ENCODE peak calls at places on chromosomes 1 and 21, in eight cellular contexts. D, O, M, L, E, N, J and A are unnamed samples. For H3K9me3, the result is how much of the 10 kb centered on the place peaks cover.

GRCh38 chr1:6674796-6675195 is 26.8 kb downstream of the DNAJC11 start:
- DNase-seq in D (no peak), O (no peak), M (no peak), L (no peak), E (no peak), N (no peak), J (no peak), A (no peak)

GRCh38 chr1:239283229-239283628 is 103.1 kb upstream of the CHRM3 start:
- DNase-seq in D (no peak), O (no peak), M (no peak), L (no peak), E (no peak), N (no peak), J (no peak), A (no peak)

GRCh38 chr1:111198836-111199235 is 1.6 kb downstream of the DENND2D start:
- DNase-seq in D (no peak), O (no peak), M (no peak), L (no peak), E (no peak), N (no peak), J (no peak), A (no peak)

GRCh38 chr1:226650236-226650841 is 88.7 kb downstream of the ITPKB start:
- DNase-seq in D (no peak), O (no peak), M (no peak), L (no peak), E (no peak), N (no peak), J (no peak), A (no peak)

GRCh38 chr1:1067284-1068076 is 6.6 kb downstream of the RNF223 start:
- DNase-seq in D (no peak), O (no peak), M (peak), L (no peak), E (no peak), N (no peak), J (peak), A (no peak)

GRCh38 chr1:161733526-161733925 is 12.2 kb downstream of the FCRLB start:
- DNase-seq in D (no peak), O (no peak), M (no peak), L (no peak), E (no peak), N (no peak), J (no peak), A (no peak)

GRCh38 chr21:45856422-45856821 is 125.1 kb upstream of the COL6A1 start:
- DNase-seq in D (no peak), O (peak), M (no peak), L (no peak), E (no peak), N (no peak), J (no peak), A (no peak)

GRCh38 chr1:157133431-157133830 is 4.8 kb downstream of the ETV3 start:
- DNase-seq in D (peak), O (no peak), M (no peak), L (no peak), E (no peak), N (no peak), J (no peak), A (no peak)

GRCh38 chr1:41357451-41358151 is 3.6 kb upstream of the FOXO6 start:
- DNase-seq in D (no peak), O (peak), M (no peak), L (no peak), E (no peak), N (no peak), J (no peak), A (no peak)

GRCh38 chr21:37339527-37339889 is 27.1 kb upstream of the DYRK1A start:
- DNase-seq in D (no peak), O (no peak), M (no peak), L (no peak), E (no peak), N (no peak), J (no peak), A (no peak)

GRCh38 chr1:199549424-199549823 is 478.1 kb upstream of the NR5A2 start:
- DNase-seq in D (no peak), O (no peak), M (no peak), L (no peak), E (no peak), N (no peak), J (no peak), A (no peak)

GRCh38 chr1:94093996-94094395 is 27.0 kb downstream of the ABCA4 start:
- DNase-seq in D (no peak), O (no peak), M (no peak), L (no peak), E (no peak), N (no peak), J (no peak), A (no peak)

GRCh38 chr1:30881266-30882181 is 27.0 kb downstream of the SDC3 start:
- DNase-seq in D (no peak), O (no peak), M (no peak), L (no peak), E (no peak), N (no peak), J (no peak), A (no peak)

GRCh38 chr1:5415621-5416020 is 576.6 kb downstream of the NPHP4 start:
- DNase-seq in D (no peak), O (no peak), M (no peak), L (no peak), E (no peak), N (no peak), J (no peak), A (no peak)

GRCh38 chr1:78003882-78004718 is 639 bp upstream of the DNAJB4 start:
- DNase-seq in D (no peak), O (peak), M (no peak), L (peak), E (peak), N (peak), J (no peak), A (peak)

GRCh38 chr1:233453433-233454200 is 126.1 kb downstream of the MAP3K21 start:
- DNase-seq in D (no peak), O (no peak), M (no peak), L (no peak), E (no peak), N (no peak), J (no peak), A (no peak)

GRCh38 chr1:99777752-99778151 is 11.3 kb upstream of the FRRS1 start:
- DNase-seq in D (no peak), O (no peak), M (no peak), L (no peak), E (no peak), N (no peak), J (no peak), A (no peak)

GRCh38 chr1:31483012-31483946 is 70.3 kb downstream of the SERINC2 start:
- DNase-seq in D (no peak), O (peak), M (peak), L (no peak), E (no peak), N (no peak), J (peak), A (no peak)

GRCh38 chr1:71853391-71853790 is 428.9 kb downstream of the NEGR1 start:
- DNase-seq in D (no peak), O (no peak), M (no peak), L (no peak), E (no peak), N (no peak), J (no peak), A (no peak)

GRCh38 chr21:44350773-44351481 is 2.5 kb upstream of the TRPM2 start:
- DNase-seq in D (no peak), O (no peak), M (no peak), L (no peak), E (no peak), N (no peak), J (no peak), A (no peak)

GRCh38 chr1:150764617-150765090 is 924 bp downstream of the CTSS start:
- DNase-seq in D (no peak), O (no peak), M (no peak), L (no peak), E (no peak), N (no peak), J (no peak), A (no peak)

GRCh38 chr1:15938628-15939161 is 37.2 kb downstream of the ZBTB17 start:
- DNase-seq in D (no peak), O (peak), M (no peak), L (no peak), E (no peak), N (no peak), J (no peak), A (no peak)

GRCh38 chr1:175116903-175117302 is 49.3 kb downstream of the TNN start:
- DNase-seq in D (no peak), O (no peak), M (no peak), L (no peak), E (no peak), N (no peak), J (no peak), A (no peak)

GRCh38 chr21:41481191-41481590 is 26.8 kb downstream of the TMPRSS2 start:
- DNase-seq in D (no peak), O (no peak), M (no peak), L (no peak), E (no peak), N (no peak), J (no peak), A (no peak)

GRCh38 chr1:25871086-25871703 is 4.3 kb downstream of the PAQR7 start:
- DNase-seq in D (no peak), O (peak), M (peak), L (no peak), E (no peak), N (no peak), J (no peak), A (no peak)

GRCh38 chr1:12276225-12276624 is 46.4 kb downstream of the VPS13D start:
- DNase-seq in D (peak), O (peak), M (no peak), L (no peak), E (peak), N (no peak), J (no peak), A (no peak)

GRCh38 chr1:42211224-42211623 is 46.7 kb upstream of the GUCA2A start:
- DNase-seq in D (no peak), O (no peak), M (no peak), L (no peak), E (no peak), N (no peak), J (no peak), A (no peak)

DNA sequence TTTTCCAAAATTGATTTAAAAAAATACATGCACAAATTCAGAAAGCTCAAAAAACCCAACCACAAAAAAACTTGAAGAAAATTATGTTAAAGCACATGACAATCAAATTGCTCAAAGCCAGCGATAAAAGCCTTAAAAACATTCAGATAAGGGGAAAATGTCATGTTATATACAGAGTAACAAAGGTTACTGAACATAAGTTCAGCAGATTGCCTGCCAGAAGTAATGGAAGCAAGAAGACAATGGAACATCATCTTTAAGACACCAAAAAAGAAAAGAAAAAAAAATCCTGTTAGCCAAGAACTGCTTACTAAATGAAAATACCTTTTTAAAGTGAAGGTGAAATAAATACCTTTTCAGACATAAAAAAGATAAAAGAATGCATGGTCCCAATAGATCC is 147.2 kb upstream of the SGIP1 start:
- DNase-seq in D (no peak), O (no peak), M (no peak), L (no peak), E (no peak), N (no peak), J (no peak), A (no peak)
- H3K9me3 ChIP-seq in D (under half), O (under half), M (under half), L (under half), E (under half), N (under half), J (under half), A (under half)

DNA sequence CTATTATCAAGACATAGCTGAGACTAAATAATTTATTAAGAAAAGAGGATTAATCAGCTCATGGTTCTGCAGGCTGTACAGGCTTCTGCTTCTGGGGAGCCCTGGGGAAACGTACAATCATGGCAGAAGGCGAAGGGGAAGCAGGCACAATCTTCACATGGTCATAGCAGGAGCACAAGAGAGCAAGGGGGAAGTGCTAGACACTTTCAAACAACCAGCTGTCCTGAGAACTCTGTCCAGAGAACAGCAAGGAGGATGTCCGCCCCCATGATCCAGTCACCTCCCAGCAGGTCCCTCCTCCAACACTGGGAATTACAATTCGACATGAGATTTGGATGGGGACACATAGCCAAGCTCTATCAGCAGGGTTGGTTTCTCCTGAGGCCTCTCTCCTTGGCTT is 10.3 kb upstream of the SLC45A1 start:
- DNase-seq in D (no peak), O (no peak), M (no peak), L (no peak), E (no peak), N (no peak), J (no peak), A (no peak)
- H3K9me3 ChIP-seq in D (under half), O (under half), M (under half), L (under half), E (under half), N (under half), J (under half), A (under half)

GRCh38 chr1:227661495-227661894 is 73.6 kb downstream of the JMJD4 start:
- DNase-seq in D (no peak), O (no peak), M (no peak), L (no peak), E (no peak), N (no peak), J (no peak), A (no peak)

GRCh38 chr1:227662933-227663332 is 72.2 kb downstream of the JMJD4 start:
- DNase-seq in D (no peak), O (no peak), M (no peak), L (no peak), E (no peak), N (no peak), J (no peak), A (no peak)

GRCh38 chr1:227666286-227666685 is 68.8 kb downstream of the JMJD4 start:
- DNase-seq in D (no peak), O (no peak), M (no peak), L (no peak), E (no peak), N (no peak), J (no peak), A (no peak)
- H3K9me3 ChIP-seq in D (half or more), O (under half), M (under half), L (half or more), E (under half), N (half or more), J (under half), A (under half)

DNA sequence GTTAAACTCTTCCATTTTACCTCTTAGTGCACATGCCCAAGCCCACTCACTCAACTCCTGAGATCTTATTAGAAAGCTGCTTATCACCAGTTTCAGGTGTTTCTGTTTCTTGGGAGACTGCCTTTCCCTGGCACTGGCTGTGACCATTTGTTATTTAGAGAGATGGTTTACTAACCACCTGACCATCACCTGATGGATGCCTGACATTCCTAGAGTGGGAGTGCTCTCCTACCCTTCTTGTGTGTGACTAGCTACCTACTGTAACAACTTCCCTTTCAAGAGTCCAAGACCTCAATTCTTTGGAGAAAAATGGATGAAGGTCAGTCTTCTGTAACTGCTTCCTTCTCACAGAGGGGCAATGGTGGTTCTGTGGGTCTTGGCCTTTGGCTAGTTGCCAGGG is 755.2 kb upstream of the ADAMTS5 start:
- DNase-seq in D (no peak), O (no peak), M (no peak), L (no peak), E (no peak), N (no peak), J (no peak), A (no peak)
- H3K9me3 ChIP-seq in D (under half), O (under half), M (under half), L (under half), E (under half), N (under half), J (under half), A (under half)

GRCh38 chr1:152745289-152745704 is 12.5 kb upstream of the KPRP start:
- DNase-seq in D (no peak), O (no peak), M (no peak), L (no peak), E (no peak), N (no peak), J (no peak), A (no peak)

GRCh38 chr1:152743371-152744145 is 14.3 kb upstream of the KPRP start:
- DNase-seq in D (no peak), O (no peak), M (no peak), L (no peak), E (no peak), N (no peak), J (no peak), A (no peak)

GRCh38 chr1:152735648-152736047 is 22.2 kb upstream of the KPRP start:
- DNase-seq in D (no peak), O (no peak), M (no peak), L (no peak), E (no peak), N (no peak), J (no peak), A (no peak)

GRCh38 chr1:152741656-152742055 is 16.2 kb upstream of the KPRP start:
- DNase-seq in D (no peak), O (no peak), M (no peak), L (no peak), E (no peak), N (no peak), J (no peak), A (no peak)

DNA sequence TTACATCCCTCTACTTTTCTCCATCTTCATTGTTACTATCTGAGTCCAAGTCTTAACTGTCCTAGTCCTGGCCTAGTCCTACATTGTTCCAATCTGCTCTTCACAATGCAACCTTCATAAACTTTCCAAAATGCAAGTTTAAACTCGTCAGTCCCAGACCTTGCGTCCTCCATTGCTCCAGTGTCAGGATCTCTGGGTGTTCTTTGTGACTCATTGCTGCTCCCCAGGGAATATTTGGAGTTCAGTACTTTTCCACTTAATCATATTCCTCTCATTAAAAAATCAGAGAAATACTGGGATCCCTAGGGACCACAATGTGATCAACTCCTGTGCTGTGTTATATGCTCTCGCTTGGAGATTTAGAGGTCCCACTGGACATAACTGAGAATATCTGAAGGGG is 18.0 kb upstream of the KPRP start:
- DNase-seq in D (no peak), O (no peak), M (no peak), L (no peak), E (no peak), N (no peak), J (no peak), A (no peak)
- H3K9me3 ChIP-seq in D (under half), O (under half), M (under half), L (under half), E (under half), N (under half), J (under half), A (under half)

GRCh38 chr21:9772348-9772672 is 749.1 kb upstream of the TPTE start:
- DNase-seq in D (no peak), O (no peak), M (no peak), L (no peak), E (no peak), N (no peak), J (no peak), A (no peak)
- H3K9me3 ChIP-seq in D (under half), O (under half), M (under half), L (under half), E (under half), N (under half), J (under half), A (under half)

GRCh38 chr1:152497273-152497672 is 13.3 kb upstream of the LCE5A start:
- DNase-seq in D (no peak), O (no peak), M (no peak), L (no peak), E (no peak), N (no peak), J (no peak), A (no peak)
- H3K9me3 ChIP-seq in D (under half), O (under half), M (under half), L (under half), E (under half), N (under half), J (under half), A (under half)

GRCh38 chr1:163766537-163766936 is 444.8 kb downstream of the NUF2 start:
- DNase-seq in D (no peak), O (no peak), M (no peak), L (no peak), E (no peak), N (no peak), J (no peak), A (no peak)

GRCh38 chr1:163772266-163772665 is 450.5 kb downstream of the NUF2 start:
- DNase-seq in D (no peak), O (no peak), M (no peak), L (no peak), E (no peak), N (no peak), J (no peak), A (no peak)

GRCh38 chr1:163771637-163772036 is 449.9 kb downstream of the NUF2 start:
- DNase-seq in D (no peak), O (no peak), M (no peak), L (no peak), E (no peak), N (no peak), J (no peak), A (no peak)

GRCh38 chr1:163774390-163774789 is 452.6 kb downstream of the NUF2 start:
- DNase-seq in D (no peak), O (no peak), M (no peak), L (no peak), E (no peak), N (no peak), J (no peak), A (no peak)

GRCh38 chr1:163768581-163768980 is 446.8 kb downstream of the NUF2 start:
- DNase-seq in D (no peak), O (no peak), M (no peak), L (no peak), E (no peak), N (no peak), J (no peak), A (no peak)
- H3K9me3 ChIP-seq in D (under half), O (under half), M (under half), L (under half), E (under half), N (under half), J (under half), A (under half)

GRCh38 chr21:19122371-19122770 is 718.8 kb upstream of the TMPRSS15 start:
- DNase-seq in D (no peak), O (no peak), M (no peak), L (no peak), E (no peak), N (no peak), J (no peak), A (no peak)
- H3K9me3 ChIP-seq in D (under half), O (under half), M (under half), L (under half), E (under half), N (under half), J (under half), A (under half)

DNA sequence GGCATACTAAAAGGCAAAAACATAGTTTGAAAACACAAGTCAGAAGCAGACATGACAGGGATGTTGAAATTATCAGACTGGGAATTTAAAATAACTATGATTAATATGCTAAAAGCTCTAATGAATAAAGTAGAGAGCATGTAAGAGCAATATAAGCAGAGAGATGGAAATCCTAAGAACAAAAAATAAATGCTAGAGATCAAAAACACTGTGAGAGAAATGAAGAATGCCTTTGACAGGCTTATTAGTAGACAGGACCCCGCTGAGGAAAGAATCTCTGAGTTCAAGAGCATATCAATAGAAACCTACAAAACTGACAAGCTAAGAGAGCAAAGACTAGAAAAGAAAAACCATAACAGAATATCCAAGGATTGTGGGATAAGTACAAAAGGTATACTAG is 93.9 kb downstream of the MPZL1 start:
- DNase-seq in D (no peak), O (no peak), M (no peak), L (no peak), E (no peak), N (no peak), J (no peak), A (no peak)
- H3K9me3 ChIP-seq in D (under half), O (under half), M (under half), L (under half), E (under half), N (under half), J (under half), A (under half)